ENCODE peak calls at places on chromosomes 5 and 9, in seven cellular contexts. M is H1, B is mesenchymal stem cell, V is H9, D is IMR-90, U is trophoblast cell, C is mesendoderm. L is an unnamed sample.

GRCh38 chr9:114424126-114424525 is 36.3 kb upstream of the AKNA start:
- DNase-seq in M (no peak), B (no peak), V (no peak), D (no peak), U (no peak), C (no peak), L (no peak)

GRCh38 chr9:121921444-121921843 is 171.7 kb downstream of the TTLL11 start:
- DNase-seq in M (no peak), B (no peak), V (no peak), D (peak; percentile 31), U (no peak), C (no peak), L (no peak)

GRCh38 chr9:112076814-112077213 is 98.3 kb downstream of the SUSD1 start:
- DNase-seq in M (no peak), B (no peak), V (no peak), D (no peak), U (no peak), C (no peak), L (no peak)

GRCh38 chr5:141100243-141100805 is at the start of gene PCDHB3:
- DNase-seq in M (peak; percentile 51), B (peak; percentile 38), V (peak; percentile 79), D (peak; percentile 16), U (no peak), C (peak; percentile 85), L (no peak)

GRCh38 chr5:172774561-172775271 is 3.7 kb upstream of the DUSP1 start:
- DNase-seq in M (no peak), B (no peak), V (no peak), D (no peak), U (no peak), C (no peak), L (no peak)

GRCh38 chr9:91857291-91857781 is 92.7 kb downstream of the ROR2 start:
- DNase-seq in M (no peak), B (no peak), V (peak; percentile 73), D (peak; percentile 50), U (no peak), C (peak; percentile 69), L (peak; percentile 62)

GRCh38 chr9:122374885-122375420 is 4.1 kb downstream of the PTGS1 start:
- DNase-seq in M (no peak), B (peak; percentile 66), V (peak; percentile 67), D (peak; percentile 77), U (no peak), C (peak; percentile 55), L (no peak)

GRCh38 chr9:105062222-105062850 is 134.4 kb upstream of the ABCA1 start:
- DNase-seq in M (no peak), B (no peak), V (no peak), D (no peak), U (no peak), C (no peak), L (no peak)

GRCh38 chr9:130333041-130334040 is 67.8 kb downstream of the HMCN2 start:
- DNase-seq in M (no peak), B (peak; percentile 77), V (no peak), D (peak; percentile 66), U (peak; percentile 56), C (no peak), L (no peak)

GRCh38 chr5:150303070-150303595 is 428 bp upstream of the ARSI start:
- DNase-seq in M (no peak), B (no peak), V (peak; percentile 59), D (peak; percentile 77), U (no peak), C (peak; percentile 61), L (no peak)
- H3K23ac ChIP-seq in M (no peak overlapping the region), B (no peak overlapping the region), V (no peak overlapping the region), D (peak overlapping the region; percentile 72), U (no peak overlapping the region), C (no peak overlapping the region), L (no peak overlapping the region)

GRCh38 chr5:35758151-35758724 is 98.5 kb upstream of the IL7R start:
- DNase-seq in M (no peak), B (no peak), V (no peak), D (no peak), U (no peak), C (no peak), L (no peak)
- H4K8ac ChIP-seq in M (no peak overlapping the region), B (no peak overlapping the region), V (no peak overlapping the region), D (no peak overlapping the region), U (no peak overlapping the region), C (no peak overlapping the region), L (no peak overlapping the region)

DNA sequence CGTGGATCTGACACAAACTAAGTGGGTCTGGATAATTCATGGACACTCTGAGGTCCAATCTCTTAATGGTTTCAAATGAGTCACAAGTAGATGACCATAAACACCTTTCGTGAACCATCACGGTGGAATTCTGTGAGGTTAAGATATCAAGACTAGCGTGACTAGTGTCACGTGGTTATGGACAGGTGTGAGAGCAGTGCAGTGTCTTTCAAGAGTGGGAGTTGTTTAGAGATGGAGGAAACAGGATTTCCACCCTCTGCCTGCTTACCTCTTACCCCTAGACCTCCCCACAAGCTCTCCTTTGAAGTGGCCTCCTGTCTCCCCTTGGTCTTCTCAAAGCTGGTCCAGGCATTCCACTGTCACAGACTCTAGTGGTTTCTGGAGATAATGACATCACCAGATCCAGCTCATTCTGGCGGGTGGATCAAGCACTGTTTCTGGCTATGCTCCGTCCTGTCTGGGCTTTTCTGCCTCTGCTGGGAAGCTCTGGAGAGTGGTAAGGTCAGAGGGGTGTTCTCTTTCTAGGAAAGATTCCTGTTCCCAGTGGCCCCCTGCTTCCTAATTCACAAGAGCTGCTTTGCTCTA is 20.0 kb upstream of the ZNF782 start:
- DNase-seq in M (no peak), B (no peak), V (no peak), D (no peak), U (peak; percentile 69), C (no peak), L (no peak)
- H3K23ac ChIP-seq in M (no peak overlapping the region), B (no peak overlapping the region), V (no peak overlapping the region), D (no peak overlapping the region), U (no peak overlapping the region), C (no peak overlapping the region), L (no peak overlapping the region)

GRCh38 chr5:178994580-178995340 is at the start of gene GRM6:
- DNase-seq in M (no peak), B (no peak), V (peak; percentile 56), D (no peak), U (no peak), C (peak; percentile 5), L (peak; percentile 35)
- H4K8ac ChIP-seq in M (peak within 1 kb of the TSS; percentile 71), B (no peak within 1 kb of the TSS), V (no peak within 1 kb of the TSS), D (no peak within 1 kb of the TSS), U (no peak within 1 kb of the TSS), C (no peak within 1 kb of the TSS), L (no peak within 1 kb of the TSS)

DNA sequence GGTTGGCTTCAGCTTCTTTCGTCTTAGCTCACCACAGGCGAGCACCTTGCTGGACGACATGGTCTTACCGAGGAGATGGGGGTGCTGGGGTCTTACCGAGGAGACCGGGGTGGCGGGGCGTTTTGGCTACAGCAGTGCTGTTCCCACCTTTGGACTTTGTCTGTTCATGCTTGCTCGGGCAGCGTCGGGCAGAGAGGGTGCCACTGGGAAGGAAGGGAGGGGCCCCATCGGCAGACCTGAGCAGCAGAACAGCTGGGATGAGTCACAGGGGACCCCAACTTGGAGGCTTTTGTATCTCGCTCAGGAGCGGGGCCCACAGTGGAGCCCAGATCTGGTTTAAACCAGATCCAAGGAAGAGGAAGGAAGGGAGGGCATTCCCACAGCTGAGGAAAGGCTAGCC is 106.0 kb upstream of the CACNA1B start:
- DNase-seq in M (no peak), B (no peak), V (no peak), D (no peak), U (no peak), C (no peak), L (no peak)
- H3K23ac ChIP-seq in M (no peak overlapping the region), B (no peak overlapping the region), V (no peak overlapping the region), D (no peak overlapping the region), U (no peak overlapping the region), C (no peak overlapping the region), L (peak overlapping the region; percentile 10)

GRCh38 chr9:137156567-137157375 is 13.1 kb downstream of the LRRC26 start:
- DNase-seq in M (no peak), B (peak; percentile 33), V (peak; percentile 75), D (peak; percentile 21), U (no peak), C (peak; percentile 46), L (peak; percentile 42)
- H4K8ac ChIP-seq in M (no peak overlapping the region), B (no peak overlapping the region), V (no peak overlapping the region), D (no peak overlapping the region), U (no peak overlapping the region), C (no peak overlapping the region), L (no peak overlapping the region)

GRCh38 chr5:153551537-153552079 is 61.1 kb downstream of the GRIA1 start:
- DNase-seq in M (peak; percentile 36), B (peak; percentile 91), V (peak; percentile 31), D (peak; percentile 95), U (no peak), C (peak; percentile 89), L (no peak)

GRCh38 chr5:153543288-153543687 is 52.8 kb downstream of the GRIA1 start:
- DNase-seq in M (no peak), B (no peak), V (no peak), D (peak; percentile 77), U (no peak), C (no peak), L (no peak)

GRCh38 chr5:153543959-153544470 is 53.5 kb downstream of the GRIA1 start:
- DNase-seq in M (no peak), B (no peak), V (no peak), D (peak; percentile 45), U (no peak), C (peak; percentile 93), L (no peak)

GRCh38 chr5:153542536-153542935 is 52.1 kb downstream of the GRIA1 start:
- DNase-seq in M (no peak), B (no peak), V (no peak), D (peak; percentile 55), U (no peak), C (no peak), L (no peak)

DNA sequence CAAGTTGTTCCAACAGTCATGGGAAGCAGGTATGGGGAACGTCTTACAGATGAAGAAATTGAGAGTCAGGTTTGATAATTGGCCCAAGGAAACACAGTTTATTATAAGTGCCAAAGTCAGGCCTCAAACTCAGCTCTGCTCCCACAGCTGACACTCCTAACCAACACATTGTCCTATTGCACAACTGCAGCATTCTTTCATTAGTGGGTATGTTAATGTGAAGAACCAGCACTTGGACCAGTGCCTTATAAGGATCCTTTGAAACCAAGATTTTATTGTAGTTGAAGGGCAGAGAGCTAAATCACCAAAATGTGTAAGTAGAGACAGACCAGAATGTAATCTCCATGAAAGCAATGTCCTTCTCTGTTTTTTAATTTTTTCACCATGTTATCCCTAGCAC is 56.1 kb downstream of the GRIA1 start:
- DNase-seq in M (no peak), B (no peak), V (no peak), D (no peak), U (no peak), C (no peak), L (no peak)
- H3K23ac ChIP-seq in M (no peak overlapping the region), B (no peak overlapping the region), V (no peak overlapping the region), D (no peak overlapping the region), U (no peak overlapping the region), C (no peak overlapping the region), L (no peak overlapping the region)

GRCh38 chr9:19216466-19216865 is 14.0 kb upstream of the DENND4C start:
- DNase-seq in M (no peak), B (no peak), V (no peak), D (no peak), U (no peak), C (no peak), L (no peak)
- H4K8ac ChIP-seq in M (no peak overlapping the region), B (no peak overlapping the region), V (no peak overlapping the region), D (no peak overlapping the region), U (no peak overlapping the region), C (no peak overlapping the region), L (no peak overlapping the region)

GRCh38 chr5:68949256-68949655 is 144.6 kb upstream of the SLC30A5 start:
- DNase-seq in M (no peak), B (no peak), V (no peak), D (no peak), U (no peak), C (peak; percentile 29), L (no peak)
- H3K23ac ChIP-seq in M (no peak overlapping the region), B (no peak overlapping the region), V (no peak overlapping the region), D (no peak overlapping the region), U (no peak overlapping the region), C (no peak overlapping the region), L (no peak overlapping the region)